ENCODE peak calls at places on chromosomes 5 and 9, in four cellular contexts. V is AG09319, Q is OCI-LY7, Z is hepatocyte. F is an unnamed sample.

GRCh38 chr5:66897355-66897754 is 299.2 kb downstream of the CD180 start:
- DNase-seq in Z (no peak), V (no peak), Q (no peak), F (no peak)

GRCh38 chr9:109010676-109011655 is 2.3 kb downstream of the CTNNAL1 start:
- DNase-seq in V (no peak), Q (peak; percentile 18), Z (peak; percentile 44), F (peak; percentile 58)

GRCh38 chr9:136061405-136061804 is 33.7 kb downstream of the NACC2 start:
- DNase-seq in Z (no peak), V (no peak), Q (no peak), F (no peak)

GRCh38 chr5:145681686-145682085 is 153.5 kb downstream of the PRELID2 start:
- DNase-seq in Q (peak; percentile 78), Z (peak; percentile 79), V (peak; percentile 12), F (peak; percentile 40)

GRCh38 chr5:138953370-138954256 is 78.5 kb upstream of the LRRTM2 start:
- DNase-seq in Z (peak; percentile 67), Q (no peak), V (peak; percentile 28), F (no peak)

GRCh38 chr9:79057576-79057975 is 514.2 kb upstream of the TLE4 start:
- DNase-seq in Q (no peak), V (peak; percentile 2), Z (no peak), F (no peak)

GRCh38 chr9:33506626-33507370 is 17.3 kb upstream of the ANKRD18B start:
- DNase-seq in Q (no peak), Z (peak; percentile 59), V (peak; percentile 71), F (no peak)

GRCh38 chr5:2200261-2200965 is 317.7 kb upstream of the IRX4 start:
- DNase-seq in V (no peak), Z (no peak), Q (no peak), F (no peak)

GRCh38 chr9:38041564-38042267 is 27.3 kb downstream of the SHB start:
- DNase-seq in Z (no peak), V (no peak), Q (no peak), F (no peak)

GRCh38 chr9:14403112-14403511 is 89.2 kb upstream of the NFIB start:
- DNase-seq in Z (no peak), Q (no peak), V (no peak), F (no peak)

DNA sequence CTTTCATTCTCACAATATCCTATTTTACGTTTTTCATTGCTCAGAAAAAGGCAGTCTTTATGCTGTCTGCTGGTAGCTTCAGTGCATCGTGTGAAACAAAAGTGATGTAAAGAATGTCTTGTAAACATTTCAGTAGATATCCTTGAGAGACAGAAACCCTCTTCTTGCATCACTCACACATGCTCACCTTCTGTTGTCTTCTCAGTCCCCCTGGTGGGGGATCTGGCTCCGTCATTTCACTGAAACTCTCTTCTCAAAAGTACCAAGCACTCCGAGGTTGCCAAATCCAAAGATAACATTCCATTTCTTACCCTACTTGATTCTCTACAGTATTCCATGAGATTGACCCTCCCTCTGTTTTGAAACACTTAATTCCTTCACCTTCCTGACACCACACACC is 46.1 kb upstream of the PCA3 start:
- DNase-seq in Z (no peak), Q (no peak), V (no peak), F (no peak)
- TF ChIP-seq CTCF in Z (no peak), Q (no peak), V (no peak), F (peak; percentile 9)

GRCh38 chr9:126151031-126151670 is 175.5 kb upstream of the MVB12B start:
- DNase-seq in V (no peak), Q (no peak), Z (no peak), F (no peak)

GRCh38 chr9:126148994-126149393 is 177.6 kb upstream of the MVB12B start:
- DNase-seq in Q (no peak), V (no peak), Z (no peak), F (no peak)

GRCh38 chr9:126148523-126148870 is 178.1 kb upstream of the MVB12B start:
- DNase-seq in Z (no peak), V (no peak), Q (no peak), F (no peak)

GRCh38 chr9:126150411-126151030 is 176.1 kb upstream of the MVB12B start:
- DNase-seq in Q (no peak), Z (no peak), V (no peak), F (no peak)

DNA sequence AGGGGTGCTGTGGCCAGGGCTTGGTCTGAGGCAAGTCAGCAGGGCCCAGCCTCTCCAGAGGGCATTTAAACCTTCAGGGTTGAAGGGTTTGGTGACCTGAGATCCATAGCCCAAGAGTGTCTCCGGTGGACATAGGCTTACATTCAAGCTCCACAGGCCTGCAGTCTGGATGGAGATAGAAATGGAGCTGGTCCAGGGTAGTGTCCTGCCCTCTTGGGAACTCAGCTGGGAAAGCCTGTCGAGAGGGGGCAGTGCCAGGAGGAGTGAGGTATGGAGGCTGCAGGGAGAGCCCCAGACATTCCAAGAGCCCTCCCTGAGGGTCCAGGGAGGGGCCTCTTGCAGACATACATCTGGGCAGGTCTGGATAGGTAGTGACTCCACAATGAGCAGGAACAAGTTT is 177.0 kb upstream of the MVB12B start:
- DNase-seq in Q (no peak), V (no peak), Z (no peak), F (no peak)
- TF ChIP-seq CTCF in Q (no peak), V (no peak), Z (no peak), F (no peak)

DNA sequence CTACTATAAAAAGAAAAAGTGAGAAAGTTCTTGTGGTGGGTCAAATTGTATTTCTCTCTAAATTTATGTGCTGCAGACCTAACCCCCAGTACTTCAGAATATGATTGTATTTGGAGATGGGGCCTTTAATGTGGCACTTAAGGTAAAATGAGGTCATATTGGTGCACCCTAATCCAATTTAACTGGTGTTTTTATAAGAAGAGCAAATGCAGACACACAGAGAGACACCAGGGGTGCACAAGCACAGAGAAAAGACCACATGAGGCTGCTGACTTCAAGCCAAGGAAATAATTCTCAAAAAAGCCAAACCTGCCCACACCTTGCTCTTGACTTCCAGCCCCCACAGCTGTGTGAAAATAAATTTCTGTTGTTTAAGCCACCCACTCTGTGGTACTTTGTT is 80.2 kb upstream of the HTR4 start:
- DNase-seq in Q (no peak), Z (no peak), V (no peak), F (no peak)
- TF ChIP-seq CTCF in Q (peak; percentile 32), Z (no peak), V (no peak), F (no peak)

GRCh38 chr5:38922199-38922598 is 76.4 kb downstream of the OSMR start:
- DNase-seq in Z (peak; percentile 68), Q (peak; percentile 29), V (no peak), F (peak; percentile 61)
- TF ChIP-seq CTCF in Z (peak; percentile 75), Q (peak; percentile 91), V (peak; percentile 71), F (peak; percentile 89)

GRCh38 chr5:54964405-54964804 is 21.0 kb downstream of the ESM1 start:
- DNase-seq in V (no peak), Q (no peak), Z (no peak), F (no peak)

GRCh38 chr5:54975701-54976100 is 9.7 kb downstream of the ESM1 start:
- DNase-seq in Z (no peak), V (no peak), Q (no peak), F (no peak)

GRCh38 chr5:54969242-54969641 is 16.2 kb downstream of the ESM1 start:
- DNase-seq in V (no peak), Z (no peak), Q (peak; percentile 7), F (no peak)

GRCh38 chr5:54965806-54966205 is 19.6 kb downstream of the ESM1 start:
- DNase-seq in Q (no peak), Z (no peak), V (no peak), F (no peak)

GRCh38 chr5:54969856-54970828 is 15.3 kb downstream of the ESM1 start:
- DNase-seq in V (no peak), Q (no peak), Z (no peak), F (no peak)
- TF ChIP-seq CTCF in V (no peak), Q (no peak), Z (no peak), F (no peak)

GRCh38 chr5:146947181-146947941 is 68.8 kb upstream of the PPP2R2B start:
- DNase-seq in V (no peak), Q (peak; percentile 19), Z (peak; percentile 37), F (no peak)
- TF ChIP-seq CTCF in V (no peak), Q (peak; percentile 66), Z (peak; percentile 46), F (peak; percentile 28)

GRCh38 chr5:79136618-79137017 is 25.0 kb downstream of the BHMT start:
- DNase-seq in Z (no peak), Q (no peak), V (no peak), F (no peak)

GRCh38 chr5:79133121-79133656 is 21.6 kb downstream of the BHMT start:
- DNase-seq in Z (peak; percentile 73), V (no peak), Q (peak; percentile 74), F (no peak)

GRCh38 chr5:79130781-79131180 is 19.2 kb downstream of the BHMT start:
- DNase-seq in Q (no peak), V (no peak), Z (no peak), F (no peak)

GRCh38 chr5:79135790-79136553 is 24.4 kb downstream of the BHMT start:
- DNase-seq in Z (no peak), V (no peak), Q (no peak), F (no peak)

DNA sequence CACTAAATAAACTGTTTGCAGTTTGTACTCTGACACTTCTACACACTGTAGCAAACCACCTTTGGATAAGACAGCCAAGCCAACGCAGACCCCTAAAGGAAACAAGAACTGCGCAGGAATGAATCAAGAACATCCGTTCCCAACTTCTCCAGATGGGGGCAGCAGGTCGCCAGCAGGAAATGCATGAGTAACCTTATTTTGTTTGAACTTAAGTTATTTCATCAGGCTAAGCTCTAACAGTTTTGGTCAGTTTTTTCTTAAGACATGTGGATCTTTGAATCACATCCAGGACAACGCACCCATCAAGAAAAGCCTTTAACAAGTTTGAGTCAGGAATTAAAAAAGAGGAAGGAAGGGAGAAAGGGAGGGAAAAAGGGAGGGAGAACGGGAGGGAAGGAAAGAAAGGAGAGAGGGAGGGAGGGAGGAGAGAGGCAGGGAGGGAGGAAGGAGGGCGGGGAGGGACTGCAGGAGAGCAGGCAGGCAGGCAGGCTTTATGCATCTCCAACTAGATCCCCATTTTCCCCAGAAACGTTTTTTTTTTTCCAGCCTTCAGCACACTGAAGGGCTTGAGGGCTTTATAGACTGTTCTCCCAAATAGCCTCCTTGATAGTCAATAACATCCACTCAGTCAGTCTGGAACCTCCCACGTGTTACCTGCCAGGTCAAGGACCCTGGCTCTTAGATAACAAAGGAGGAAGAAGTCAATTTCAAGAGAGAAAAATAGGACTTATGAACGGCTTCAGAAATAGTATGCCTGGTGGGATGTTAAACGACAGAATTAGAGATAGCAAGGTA is 22.2 kb downstream of the BHMT start:
- DNase-seq in Z (peak; percentile 83), Q (peak; percentile 81), V (peak; percentile 66), F (peak; percentile 68)
- TF ChIP-seq CTCF in Z (peak; percentile 85), Q (peak; percentile 81), V (peak; percentile 82), F (peak; percentile 80)

GRCh38 chr5:39137391-39138181 is 63.4 kb upstream of the RICTOR start:
- DNase-seq in V (no peak), Q (no peak), Z (no peak), F (no peak)
- TF ChIP-seq CTCF in V (no peak), Q (no peak), Z (no peak), F (no peak)